ENCODE peak calls at places on chromosomes 11 and 22, in four cellular contexts. One of them, this sample, is unnamed.

GRCh38 chr22:31829505-31829904 is 75.7 kb downstream of the DEPDC5 start:
- DNase-seq in LoVo: peak; percentile 59
- DNase-seq in anterior cingulate cortex: no peak
- DNase-seq in GOT3: peak; percentile 17
- DNase-seq in this sample: no peak

GRCh38 chr11:105937738-105938137 is 84.3 kb downstream of the MSANTD4 start:
- DNase-seq in LoVo: no peak
- DNase-seq in GOT3: no peak
- DNase-seq in anterior cingulate cortex: no peak
- DNase-seq in this sample: no peak

GRCh38 chr11:120714448-120714847 is 202.9 kb downstream of the GRIK4 start:
- DNase-seq in GOT3: no peak
- DNase-seq in LoVo: no peak
- DNase-seq in anterior cingulate cortex: no peak
- DNase-seq in this sample: no peak

GRCh38 chr11:2762451-2762850 is 62.7 kb upstream of the KCNQ1OT1 start:
- DNase-seq in anterior cingulate cortex: no peak
- DNase-seq in LoVo: no peak
- DNase-seq in GOT3: no peak
- DNase-seq in this sample: no peak

GRCh38 chr11:45560153-45560934 is 105.1 kb downstream of the CHST1 start:
- DNase-seq in LoVo: no peak
- DNase-seq in GOT3: no peak
- DNase-seq in anterior cingulate cortex: no peak
- DNase-seq in this sample: no peak

GRCh38 chr22:37222440-37222971 is 10.2 kb upstream of the SSTR3 start:
- DNase-seq in anterior cingulate cortex: no peak
- DNase-seq in GOT3: no peak
- DNase-seq in LoVo: no peak
- DNase-seq in this sample: no peak

GRCh38 chr11:8269636-8270035 is 6.0 kb upstream of the LMO1 start:
- DNase-seq in LoVo: no peak
- DNase-seq in anterior cingulate cortex: no peak
- DNase-seq in GOT3: no peak
- DNase-seq in this sample: no peak

GRCh38 chr11:67700548-67701262 is 26.3 kb upstream of the ALDH3B2 start:
- DNase-seq in GOT3: no peak
- DNase-seq in anterior cingulate cortex: no peak
- DNase-seq in LoVo: no peak
- DNase-seq in this sample: no peak

GRCh38 chr11:119759324-119759723 is 30.3 kb upstream of the NECTIN1 start:
- DNase-seq in LoVo: peak; percentile 45
- DNase-seq in anterior cingulate cortex: no peak
- DNase-seq in GOT3: no peak
- DNase-seq in this sample: no peak

GRCh38 chr11:109996060-109996459 is 97.1 kb upstream of the ZC3H12C start:
- DNase-seq in LoVo: no peak
- DNase-seq in anterior cingulate cortex: no peak
- DNase-seq in GOT3: no peak
- DNase-seq in this sample: no peak

GRCh38 chr11:74316772-74317505 is 5.5 kb upstream of the P4HA3 start:
- DNase-seq in GOT3: no peak
- DNase-seq in anterior cingulate cortex: no peak
- DNase-seq in LoVo: no peak
- DNase-seq in this sample: no peak

GRCh38 chr22:38412435-38413084 is 42.4 kb downstream of the KCNJ4 start:
- DNase-seq in GOT3: no peak
- DNase-seq in LoVo: peak; percentile 44
- DNase-seq in anterior cingulate cortex: no peak
- DNase-seq in this sample: peak; percentile 5

GRCh38 chr11:58867556-58867955 is 23.1 kb upstream of the GLYATL2 start:
- DNase-seq in anterior cingulate cortex: no peak
- DNase-seq in LoVo: no peak
- DNase-seq in GOT3: no peak
- DNase-seq in this sample: no peak

GRCh38 chr11:122655527-122656072 is at the start of gene UBASH3B:
- DNase-seq in anterior cingulate cortex: peak; percentile 46
- DNase-seq in LoVo: peak; percentile 88
- DNase-seq in GOT3: peak; percentile 18
- DNase-seq in this sample: peak; percentile 34

GRCh38 chr11:20790622-20791021 is 121.2 kb downstream of the NELL1 start:
- DNase-seq in anterior cingulate cortex: no peak
- DNase-seq in GOT3: no peak
- DNase-seq in LoVo: no peak
- DNase-seq in this sample: no peak

GRCh38 chr22:47698906-47699305 is 936.5 kb downstream of the TBC1D22A start:
- DNase-seq in GOT3: no peak
- DNase-seq in LoVo: no peak
- DNase-seq in anterior cingulate cortex: no peak
- DNase-seq in this sample: no peak

GRCh38 chr11:70826541-70826943 is 425.8 kb downstream of the SHANK2 start:
- DNase-seq in LoVo: no peak
- DNase-seq in anterior cingulate cortex: peak; percentile 21
- DNase-seq in GOT3: no peak
- DNase-seq in this sample: no peak